ENCODE peak calls at places on chromosomes 5 and 9, in eight cellular contexts. J is NCI-H774; P is H1; U is CD4-positive, alpha-beta memory T cell; V is Calu3; T is activated T-cell treated with anti-CD3 and anti-CD28 coated beads, Interleukin-2, amount 50 U/mL, for 48 hours; L is NCI-H1694 treated with DMSO at 0.1 percent for 48 hours; X is activated CD8-positive, alpha-beta memory T cell treated with anti-CD3 and anti-CD28 coated beads, Interleukin-2, amount 50 U/mL, for 48 hours. G is an unnamed sample.
A peak's percentile ranks its signal among the peaks of the same experiment; 100 is the strongest.

GRCh38 chr9:27377147-27377807 is 80.3 kb upstream of the EQTN start:
- DNase-seq in J (no peak), P (no peak), U (no peak), V (no peak), T (no peak), L (no peak), X (no peak), G (no peak)

GRCh38 chr5:28174691-28175090 is 1136.3 kb upstream of the CDH9 start:
- DNase-seq in J (no peak), P (no peak), U (no peak), V (no peak), T (no peak), L (no peak), X (no peak), G (no peak)

GRCh38 chr9:31574006-31574750 is 810.3 kb upstream of the ACO1 start:
- DNase-seq in J (no peak), P (no peak), U (no peak), V (no peak), T (no peak), L (no peak), X (no peak), G (no peak)

GRCh38 chr9:134374301-134375010 is 48.2 kb downstream of the RXRA start:
- DNase-seq in J (no peak), P (no peak), U (no peak), V (no peak), T (no peak), L (no peak), X (no peak), G (no peak)

GRCh38 chr5:5587474-5587873 is 165.0 kb downstream of the ICE1 start:
- DNase-seq in J (no peak), P (no peak), U (no peak), V (no peak), T (no peak), L (no peak), X (no peak), G (no peak)

GRCh38 chr9:120486835-120487234 is 93.1 kb downstream of the CDK5RAP2 start:
- DNase-seq in J (no peak), P (no peak), U (no peak), V (no peak), T (no peak), L (no peak), X (no peak), G (no peak)

GRCh38 chr5:131112424-131112823 is 52.6 kb downstream of the HINT1 start:
- DNase-seq in J (no peak), P (no peak), U (no peak), V (no peak), T (no peak), L (no peak), X (no peak), G (no peak)

GRCh38 chr9:21813575-21814473 is 11.4 kb downstream of the MTAP start:
- DNase-seq in J (peak; percentile 79), P (no peak), U (peak; percentile 79), V (peak; percentile 55), T (peak; percentile 50), L (peak; percentile 61), X (no peak), G (peak; percentile 64)

GRCh38 chr9:136710543-136710942 is 1.8 kb upstream of the DIPK1B start:
- DNase-seq in J (no peak), P (no peak), U (no peak), V (no peak), T (no peak), L (no peak), X (no peak), G (no peak)

GRCh38 chr5:172147857-172148256 is 40.2 kb downstream of the STK10 start:
- DNase-seq in J (no peak), P (no peak), U (no peak), V (no peak), T (no peak), L (no peak), X (no peak), G (no peak)

GRCh38 chr9:127392976-127393375 is 4.0 kb upstream of the SLC2A8 start:
- DNase-seq in J (no peak), P (no peak), U (no peak), V (no peak), T (no peak), L (no peak), X (no peak), G (no peak)

GRCh38 chr5:138339086-138339456 is 1.0 kb downstream of the FAM53C start:
- DNase-seq in J (no peak), P (no peak), U (no peak), V (peak; percentile 14), T (no peak), L (no peak), X (no peak), G (no peak)

GRCh38 chr5:55533806-55534435 is 843 bp downstream of the PLPP1 start:
- DNase-seq in J (peak; percentile 32), P (no peak), U (no peak), V (no peak), T (no peak), L (peak; percentile 34), X (no peak), G (no peak)

GRCh38 chr5:154196955-154197652 is 6.6 kb downstream of the GALNT10 start:
- DNase-seq in J (no peak), P (no peak), U (no peak), V (no peak), T (no peak), L (peak; percentile 30), X (no peak), G (no peak)

GRCh38 chr5:75891736-75892135 is 174.5 kb upstream of the POC5 start:
- DNase-seq in J (no peak), P (no peak), U (no peak), V (no peak), T (no peak), L (no peak), X (no peak), G (no peak)

GRCh38 chr5:74686962-74687751 is 2.1 kb downstream of the HEXB start:
- DNase-seq in J (no peak), P (no peak), U (no peak), V (no peak), T (no peak), L (no peak), X (no peak), G (no peak)

GRCh38 chr5:132439521-132440206 is 50.9 kb downstream of the IRF1 start:
- DNase-seq in J (no peak), P (no peak), U (no peak), V (no peak), T (no peak), L (no peak), X (peak; percentile 52), G (peak; percentile 90)

GRCh38 chr5:176659440-176659839 is 12.2 kb downstream of the TSPAN17 start:
- DNase-seq in J (no peak), P (no peak), U (no peak), V (no peak), T (no peak), L (no peak), X (no peak), G (no peak)